ENCODE peak calls at places on chromosomes 4 and X, in seven cellular contexts. G is AG20443; C is stimulated activated naive B cell treated with anti-CD40 and anti-IgM and Interleukin-4, amounts not matched to agents 10 μg/mL and 1 μg/mL and 100 μg/mL, for 72 hours; B is GM10248; J is AG04450; Y is pons; H is IMR-90. I is an unnamed sample.

GRCh38 chr4:122703868-122704267 is 28.6 kb upstream of the BBS12 start:
- DNase-seq in C (no peak), Y (no peak), H (no peak), G (no peak), B (no peak), J (no peak), I (no peak)

GRCh38 chrX:87636533-87636932 is 118.9 kb downstream of the KLHL4 start:
- DNase-seq in Y (no peak), C (no peak), G (no peak), B (no peak), J (no peak), H (no peak), I (no peak)

GRCh38 chrX:115013705-115014104 is 3.7 kb downstream of the IL13RA2 start:
- DNase-seq in H (peak), G (no peak), J (no peak), C (no peak), B (no peak), Y (no peak), I (no peak)

GRCh38 chrX:30309139-30309571 is at the start of gene NR0B1:
- DNase-seq in J (no peak), C (no peak), G (peak), H (no peak), Y (no peak), B (no peak), I (no peak)

GRCh38 chr4:17055788-17056187 is 157.3 kb upstream of the LDB2 start:
- DNase-seq in G (peak), C (no peak), Y (peak), J (peak), H (peak), B (no peak), I (peak)

GRCh38 chrX:151476597-151476996 is 79.6 kb downstream of the VMA21 start:
- DNase-seq in B (no peak), J (no peak), G (no peak), Y (no peak), H (no peak), C (no peak), I (no peak)

GRCh38 chrX:150693782-150694574 is 782 bp downstream of the MTMR1 start:
- DNase-seq in G (peak), C (peak), J (no peak), Y (peak), H (peak), B (peak), I (peak)

GRCh38 chr4:141636771-141637460 is 533 bp downstream of the IL15 start:
- DNase-seq in Y (no peak), C (peak), H (peak), B (peak), G (peak), J (no peak), I (peak)

I was measured in astrocyte.